ENCODE peak calls at places on chromosomes 2 and 18, in nine cellular contexts. One of them, this sample, is unnamed.

GRCh38 chr2:118224144-118224887 is 136.0 kb downstream of the INSIG2 start:
- DNase-seq in NCI-H1417: no peak
- DNase-seq in GM04503: no peak
- DNase-seq in head of caudate nucleus: no peak
- DNase-seq in HCEC 1CT: no peak
- DNase-seq in fibroblast of mammary gland: no peak
- DNase-seq in NCI-H1105: no peak
- DNase-seq in memory B cell: peak
- DNase-seq in transverse colon: peak
- DNase-seq in this sample: no peak

GRCh38 chr2:98826856-98827255 is 95.9 kb upstream of the MGAT4A start:
- DNase-seq in NCI-H1417: no peak
- DNase-seq in GM04503: no peak
- DNase-seq in head of caudate nucleus: no peak
- DNase-seq in HCEC 1CT: no peak
- DNase-seq in fibroblast of mammary gland: no peak
- DNase-seq in NCI-H1105: no peak
- DNase-seq in memory B cell: no peak
- DNase-seq in transverse colon: no peak
- DNase-seq in this sample: no peak

GRCh38 chr2:160719116-160719515 is 225.5 kb upstream of the RBMS1 start:
- DNase-seq in NCI-H1417: no peak
- DNase-seq in GM04503: no peak
- DNase-seq in head of caudate nucleus: no peak
- DNase-seq in HCEC 1CT: peak
- DNase-seq in fibroblast of mammary gland: peak
- DNase-seq in NCI-H1105: no peak
- DNase-seq in memory B cell: no peak
- DNase-seq in transverse colon: no peak
- DNase-seq in this sample: no peak

GRCh38 chr2:213834331-213834730 is 550.1 kb downstream of the SPAG16 start:
- DNase-seq in NCI-H1417: no peak
- DNase-seq in GM04503: peak
- DNase-seq in head of caudate nucleus: no peak
- DNase-seq in HCEC 1CT: peak
- DNase-seq in fibroblast of mammary gland: peak
- DNase-seq in NCI-H1105: no peak
- DNase-seq in memory B cell: no peak
- DNase-seq in transverse colon: no peak
- DNase-seq in this sample: peak

GRCh38 chr2:227479865-227480475 is 8.0 kb downstream of the AGFG1 start:
- DNase-seq in NCI-H1417: no peak
- DNase-seq in GM04503: no peak
- DNase-seq in head of caudate nucleus: no peak
- DNase-seq in HCEC 1CT: peak
- DNase-seq in fibroblast of mammary gland: peak
- DNase-seq in NCI-H1105: no peak
- DNase-seq in memory B cell: no peak
- DNase-seq in transverse colon: no peak
- DNase-seq in this sample: peak

GRCh38 chr2:56741601-56742102 is 557.9 kb downstream of the CCDC85A start:
- DNase-seq in NCI-H1417: no peak
- DNase-seq in GM04503: peak
- DNase-seq in head of caudate nucleus: no peak
- DNase-seq in HCEC 1CT: peak
- DNase-seq in fibroblast of mammary gland: peak
- DNase-seq in NCI-H1105: no peak
- DNase-seq in memory B cell: no peak
- DNase-seq in transverse colon: no peak
- DNase-seq in this sample: peak

GRCh38 chr2:120463527-120463926 is 117.6 kb downstream of the INHBB start:
- DNase-seq in NCI-H1417: no peak
- DNase-seq in GM04503: no peak
- DNase-seq in head of caudate nucleus: no peak
- DNase-seq in HCEC 1CT: no peak
- DNase-seq in fibroblast of mammary gland: no peak
- DNase-seq in NCI-H1105: no peak
- DNase-seq in memory B cell: no peak
- DNase-seq in transverse colon: no peak
- DNase-seq in this sample: no peak

GRCh38 chr2:5877360-5877759 is 185.2 kb downstream of the SOX11 start:
- DNase-seq in NCI-H1417: no peak
- DNase-seq in GM04503: no peak
- DNase-seq in head of caudate nucleus: no peak
- DNase-seq in HCEC 1CT: no peak
- DNase-seq in fibroblast of mammary gland: no peak
- DNase-seq in NCI-H1105: no peak
- DNase-seq in memory B cell: no peak
- DNase-seq in transverse colon: no peak
- DNase-seq in this sample: no peak

GRCh38 chr2:59604143-59604542 is 949.3 kb downstream of the BCL11A start:
- DNase-seq in NCI-H1417: no peak
- DNase-seq in GM04503: no peak
- DNase-seq in head of caudate nucleus: no peak
- DNase-seq in HCEC 1CT: no peak
- DNase-seq in fibroblast of mammary gland: no peak
- DNase-seq in NCI-H1105: peak
- DNase-seq in memory B cell: no peak
- DNase-seq in transverse colon: no peak
- DNase-seq in this sample: no peak

GRCh38 chr18:51010218-51010617 is 19.8 kb upstream of the SMAD4 start:
- DNase-seq in NCI-H1417: no peak
- DNase-seq in GM04503: no peak
- DNase-seq in head of caudate nucleus: no peak
- DNase-seq in HCEC 1CT: no peak
- DNase-seq in fibroblast of mammary gland: no peak
- DNase-seq in NCI-H1105: no peak
- DNase-seq in memory B cell: no peak
- DNase-seq in transverse colon: no peak
- DNase-seq in this sample: no peak

GRCh38 chr2:627340-627709 is 49.9 kb downstream of the TMEM18 start:
- DNase-seq in NCI-H1417: no peak
- DNase-seq in GM04503: no peak
- DNase-seq in head of caudate nucleus: no peak
- DNase-seq in HCEC 1CT: no peak
- DNase-seq in fibroblast of mammary gland: no peak
- DNase-seq in NCI-H1105: no peak
- DNase-seq in memory B cell: no peak
- DNase-seq in transverse colon: no peak
- DNase-seq in this sample: no peak

GRCh38 chr2:21696900-21697299 is 573.1 kb downstream of the TDRD15 start:
- DNase-seq in NCI-H1417: no peak
- DNase-seq in GM04503: no peak
- DNase-seq in head of caudate nucleus: no peak
- DNase-seq in HCEC 1CT: no peak
- DNase-seq in fibroblast of mammary gland: no peak
- DNase-seq in NCI-H1105: no peak
- DNase-seq in memory B cell: no peak
- DNase-seq in transverse colon: no peak
- DNase-seq in this sample: no peak

GRCh38 chr18:500556-501405 is at the start of gene COLEC12:
- DNase-seq in NCI-H1417: no peak
- DNase-seq in GM04503: no peak
- DNase-seq in head of caudate nucleus: peak
- DNase-seq in HCEC 1CT: no peak
- DNase-seq in fibroblast of mammary gland: no peak
- DNase-seq in NCI-H1105: no peak
- DNase-seq in memory B cell: no peak
- DNase-seq in transverse colon: peak
- DNase-seq in this sample: no peak

GRCh38 chr2:134440336-134440909 is 186.6 kb downstream of the MGAT5 start:
- DNase-seq in NCI-H1417: no peak
- DNase-seq in GM04503: no peak
- DNase-seq in head of caudate nucleus: no peak
- DNase-seq in HCEC 1CT: no peak
- DNase-seq in fibroblast of mammary gland: no peak
- DNase-seq in NCI-H1105: no peak
- DNase-seq in memory B cell: no peak
- DNase-seq in transverse colon: no peak
- DNase-seq in this sample: no peak

GRCh38 chr18:58911241-58911640 is 46.6 kb downstream of the ZNF532 start:
- DNase-seq in NCI-H1417: no peak
- DNase-seq in GM04503: no peak
- DNase-seq in head of caudate nucleus: no peak
- DNase-seq in HCEC 1CT: peak
- DNase-seq in fibroblast of mammary gland: peak
- DNase-seq in NCI-H1105: no peak
- DNase-seq in memory B cell: no peak
- DNase-seq in transverse colon: no peak
- DNase-seq in this sample: peak

GRCh38 chr18:36572135-36572856 is 256.5 kb downstream of the TPGS2 start:
- DNase-seq in NCI-H1417: peak
- DNase-seq in GM04503: no peak
- DNase-seq in head of caudate nucleus: peak
- DNase-seq in HCEC 1CT: peak
- DNase-seq in fibroblast of mammary gland: peak
- DNase-seq in NCI-H1105: peak
- DNase-seq in memory B cell: no peak
- DNase-seq in transverse colon: peak
- DNase-seq in this sample: peak

GRCh38 chr2:105783151-105783738 is 38.5 kb downstream of the NCK2 start:
- DNase-seq in NCI-H1417: no peak
- DNase-seq in GM04503: no peak
- DNase-seq in head of caudate nucleus: peak
- DNase-seq in HCEC 1CT: no peak
- DNase-seq in fibroblast of mammary gland: no peak
- DNase-seq in NCI-H1105: no peak
- DNase-seq in memory B cell: no peak
- DNase-seq in transverse colon: no peak
- DNase-seq in this sample: no peak

GRCh38 chr2:240143801-240144648 is 3.6 kb upstream of the OTOS start:
- DNase-seq in NCI-H1417: peak
- DNase-seq in GM04503: no peak
- DNase-seq in head of caudate nucleus: peak
- DNase-seq in HCEC 1CT: no peak
- DNase-seq in fibroblast of mammary gland: peak
- DNase-seq in NCI-H1105: peak
- DNase-seq in memory B cell: peak
- DNase-seq in transverse colon: peak
- DNase-seq in this sample: no peak

GRCh38 chr2:105371810-105372209 is 27.0 kb downstream of the FHL2 start:
- DNase-seq in NCI-H1417: no peak
- DNase-seq in GM04503: no peak
- DNase-seq in head of caudate nucleus: no peak
- DNase-seq in HCEC 1CT: no peak
- DNase-seq in fibroblast of mammary gland: no peak
- DNase-seq in NCI-H1105: no peak
- DNase-seq in memory B cell: no peak
- DNase-seq in transverse colon: no peak
- DNase-seq in this sample: no peak

GRCh38 chr2:74959106-74959751 is 786 bp downstream of the POLE4 start:
- DNase-seq in NCI-H1417: no peak
- DNase-seq in GM04503: no peak
- DNase-seq in head of caudate nucleus: no peak
- DNase-seq in HCEC 1CT: no peak
- DNase-seq in fibroblast of mammary gland: no peak
- DNase-seq in NCI-H1105: peak
- DNase-seq in memory B cell: no peak
- DNase-seq in transverse colon: no peak
- DNase-seq in this sample: no peak

GRCh38 chr2:94874277-94874997 is 3.2 kb downstream of the TEKT4 start:
- DNase-seq in NCI-H1417: peak
- DNase-seq in GM04503: no peak
- DNase-seq in head of caudate nucleus: peak
- DNase-seq in HCEC 1CT: no peak
- DNase-seq in fibroblast of mammary gland: peak
- DNase-seq in NCI-H1105: peak
- DNase-seq in memory B cell: no peak
- DNase-seq in transverse colon: peak
- DNase-seq in this sample: no peak

GRCh38 chr18:49847524-49847923 is 34.2 kb upstream of the ACAA2 start:
- DNase-seq in NCI-H1417: no peak
- DNase-seq in GM04503: no peak
- DNase-seq in head of caudate nucleus: no peak
- DNase-seq in HCEC 1CT: no peak
- DNase-seq in fibroblast of mammary gland: no peak
- DNase-seq in NCI-H1105: no peak
- DNase-seq in memory B cell: no peak
- DNase-seq in transverse colon: no peak
- DNase-seq in this sample: no peak

GRCh38 chr2:65300134-65300771 is 72.6 kb downstream of the ACTR2 start:
- DNase-seq in NCI-H1417: no peak
- DNase-seq in GM04503: peak
- DNase-seq in head of caudate nucleus: peak
- DNase-seq in HCEC 1CT: peak
- DNase-seq in fibroblast of mammary gland: peak
- DNase-seq in NCI-H1105: no peak
- DNase-seq in memory B cell: no peak
- DNase-seq in transverse colon: peak
- DNase-seq in this sample: no peak

GRCh38 chr2:238239552-238239871 is 326 bp downstream of the HES6 start:
- DNase-seq in NCI-H1417: no peak
- DNase-seq in GM04503: no peak
- DNase-seq in head of caudate nucleus: no peak
- DNase-seq in HCEC 1CT: no peak
- DNase-seq in fibroblast of mammary gland: no peak
- DNase-seq in NCI-H1105: no peak
- DNase-seq in memory B cell: no peak
- DNase-seq in transverse colon: peak
- DNase-seq in this sample: no peak

GRCh38 chr2:128378231-128379020 is 59.8 kb upstream of the HS6ST1 start:
- DNase-seq in NCI-H1417: no peak
- DNase-seq in GM04503: no peak
- DNase-seq in head of caudate nucleus: no peak
- DNase-seq in HCEC 1CT: no peak
- DNase-seq in fibroblast of mammary gland: no peak
- DNase-seq in NCI-H1105: no peak
- DNase-seq in memory B cell: no peak
- DNase-seq in transverse colon: peak
- DNase-seq in this sample: no peak

GRCh38 chr2:36707050-36707449 is 10.5 kb downstream of the VIT start:
- DNase-seq in NCI-H1417: no peak
- DNase-seq in GM04503: no peak
- DNase-seq in head of caudate nucleus: no peak
- DNase-seq in HCEC 1CT: peak
- DNase-seq in fibroblast of mammary gland: peak
- DNase-seq in NCI-H1105: no peak
- DNase-seq in memory B cell: no peak
- DNase-seq in transverse colon: no peak
- DNase-seq in this sample: no peak

GRCh38 chr2:57549642-57550102 is 496.9 kb upstream of the VRK2 start:
- DNase-seq in NCI-H1417: peak
- DNase-seq in GM04503: no peak
- DNase-seq in head of caudate nucleus: no peak
- DNase-seq in HCEC 1CT: peak
- DNase-seq in fibroblast of mammary gland: peak
- DNase-seq in NCI-H1105: no peak
- DNase-seq in memory B cell: no peak
- DNase-seq in transverse colon: no peak
- DNase-seq in this sample: no peak

GRCh38 chr18:26479686-26480079 is 68.7 kb downstream of the KCTD1 start:
- DNase-seq in NCI-H1417: no peak
- DNase-seq in GM04503: no peak
- DNase-seq in head of caudate nucleus: no peak
- DNase-seq in HCEC 1CT: no peak
- DNase-seq in fibroblast of mammary gland: peak
- DNase-seq in NCI-H1105: no peak
- DNase-seq in memory B cell: no peak
- DNase-seq in transverse colon: no peak
- DNase-seq in this sample: peak

GRCh38 chr2:142750858-142751257 is 126.6 kb upstream of the KYNU start:
- DNase-seq in NCI-H1417: no peak
- DNase-seq in GM04503: no peak
- DNase-seq in head of caudate nucleus: no peak
- DNase-seq in HCEC 1CT: no peak
- DNase-seq in fibroblast of mammary gland: no peak
- DNase-seq in NCI-H1105: no peak
- DNase-seq in memory B cell: no peak
- DNase-seq in transverse colon: no peak
- DNase-seq in this sample: no peak

GRCh38 chr2:86031151-86031550 is 74.5 kb downstream of the POLR1A start:
- DNase-seq in NCI-H1417: no peak
- DNase-seq in GM04503: no peak
- DNase-seq in head of caudate nucleus: no peak
- DNase-seq in HCEC 1CT: no peak
- DNase-seq in fibroblast of mammary gland: no peak
- DNase-seq in NCI-H1105: no peak
- DNase-seq in memory B cell: no peak
- DNase-seq in transverse colon: no peak
- DNase-seq in this sample: no peak

This sample was measured in AG09309.